ENCODE peak calls at places on chromosomes 2 and 18, in six cellular contexts. T, L, D, B, J and G are unnamed samples.

GRCh38 chr2:216404010-216404618 is 8.2 kb upstream of the SMARCAL1 start:
- DNase-seq in L (peak; percentile 54), J (no peak), T (peak; percentile 54), D (peak; percentile 35), B (peak; percentile 34), G (peak; percentile 67)

GRCh38 chr2:235098273-235098672 is 146.5 kb downstream of the SH3BP4 start:
- DNase-seq in T (no peak), B (no peak), J (no peak), L (no peak), D (no peak), G (peak; percentile 17)

GRCh38 chr2:98875746-98876145 is 60.3 kb downstream of the CRACDL start:
- DNase-seq in B (no peak), L (no peak), J (no peak), D (no peak), T (no peak), G (no peak)

GRCh38 chr2:86703704-86704370 is 16.3 kb upstream of the RMND5A start:
- DNase-seq in D (peak; percentile 83), B (no peak), L (no peak), J (no peak), T (no peak), G (no peak)

GRCh38 chr2:28855977-28856376 is 14.1 kb downstream of the TRMT61B start:
- DNase-seq in J (no peak), L (no peak), B (no peak), D (no peak), T (no peak), G (no peak)

GRCh38 chr2:237059155-237059875 is 26.4 kb upstream of the COPS8 start:
- DNase-seq in J (peak; percentile 85), L (no peak), D (no peak), B (no peak), T (no peak), G (no peak)

GRCh38 chr18:57915241-57915640 is 112.1 kb upstream of the ATP8B1 start:
- DNase-seq in B (no peak), J (no peak), T (no peak), D (no peak), L (no peak), G (no peak)

GRCh38 chr2:39490586-39490985 is 53.5 kb upstream of the MAP4K3 start:
- DNase-seq in T (no peak), J (no peak), B (no peak), L (no peak), D (no peak), G (no peak)

GRCh38 chr2:237742614-237743013 is 56.0 kb upstream of the RBM44 start:
- DNase-seq in D (no peak), L (no peak), J (no peak), T (no peak), B (no peak), G (no peak)

GRCh38 chr18:62364558-62364957 is 39.4 kb downstream of the TNFRSF11A start:
- DNase-seq in D (no peak), J (no peak), L (no peak), T (no peak), B (no peak), G (no peak)

GRCh38 chr2:240211598-240212424 is 71.4 kb upstream of the OTOS start:
- DNase-seq in L (no peak), B (no peak), T (no peak), J (no peak), D (no peak), G (no peak)

GRCh38 chr18:34794346-34794745 is 84.2 kb downstream of the DTNA start:
- DNase-seq in T (no peak), J (no peak), B (no peak), L (no peak), D (no peak), G (no peak)

GRCh38 chr2:196823750-196824149 is 14.6 kb upstream of the C2orf66 start:
- DNase-seq in J (no peak), T (no peak), D (no peak), B (no peak), L (no peak), G (no peak)

GRCh38 chr2:240457223-240458043 is 22.0 kb downstream of the GPC1 start:
- DNase-seq in D (no peak), J (no peak), L (no peak), B (no peak), T (peak; percentile 60), G (peak; percentile 85)

GRCh38 chr18:62979900-62980299 is 264.6 kb downstream of the PHLPP1 start:
- DNase-seq in L (no peak), T (no peak), D (no peak), J (no peak), B (no peak), G (peak; percentile 22)

GRCh38 chr18:44852818-44853217 is 172.1 kb downstream of the SETBP1 start:
- DNase-seq in L (no peak), T (no peak), B (no peak), J (no peak), D (no peak), G (no peak)

GRCh38 chr2:201758873-201759272 is 21.9 kb downstream of the ALS2 start:
- DNase-seq in T (peak; percentile 21), D (no peak), L (no peak), B (no peak), J (no peak), G (no peak)

GRCh38 chr18:58216071-58216471 is 172.0 kb downstream of the NEDD4L start:
- DNase-seq in T (no peak), B (no peak), D (no peak), L (no peak), J (no peak), G (peak; percentile 84)

GRCh38 chr2:219331560-219332213 is 857 bp downstream of the RESP18 start:
- DNase-seq in B (peak; percentile 72), D (no peak), L (no peak), J (no peak), T (no peak), G (peak; percentile 68)

GRCh38 chr18:23038712-23039111 is 96.6 kb upstream of the CABLES1 start:
- DNase-seq in T (no peak), L (no peak), J (no peak), D (no peak), B (no peak), G (no peak)

GRCh38 chr2:69717902-69718301 is 24.0 kb upstream of the ANXA4 start:
- DNase-seq in B (no peak), T (no peak), L (no peak), J (no peak), D (no peak), G (peak; percentile 74)

GRCh38 chr2:241235396-241235795 is 46.9 kb downstream of the ANO7 start:
- DNase-seq in D (no peak), L (no peak), J (no peak), T (no peak), B (no peak), G (no peak)

GRCh38 chr2:11742702-11743530 is 3.5 kb upstream of the LPIN1 start:
- DNase-seq in L (no peak), J (no peak), T (no peak), D (no peak), B (no peak), G (no peak)

GRCh38 chr2:200065477-200065876 is 110.1 kb downstream of the MAIP1 start:
- DNase-seq in L (peak; percentile 39), D (no peak), B (no peak), T (no peak), J (no peak), G (no peak)
- H2AFZ ChIP-seq in L (no peak overlapping the region), D (no peak overlapping the region), B (no peak overlapping the region), T (no peak overlapping the region), J (no peak overlapping the region), G (peak overlapping the region; percentile 21)

GRCh38 chr2:26890341-26891000 is 42.5 kb downstream of the DPYSL5 start:
- DNase-seq in L (no peak), D (no peak), J (no peak), T (no peak), B (no peak), G (no peak)

GRCh38 chr2:26889796-26890195 is 41.9 kb downstream of the DPYSL5 start:
- DNase-seq in T (no peak), B (no peak), J (no peak), L (no peak), D (no peak), G (no peak)

GRCh38 chr2:26892133-26892532 is 44.2 kb downstream of the DPYSL5 start:
- DNase-seq in J (no peak), T (no peak), B (no peak), L (no peak), D (no peak), G (no peak)

GRCh38 chr2:26894136-26894535 is 46.2 kb downstream of the DPYSL5 start:
- DNase-seq in J (no peak), T (no peak), B (no peak), L (no peak), D (no peak), G (no peak)

GRCh38 chr2:26892916-26893524 is 45.1 kb downstream of the DPYSL5 start:
- DNase-seq in D (no peak), T (no peak), J (no peak), B (no peak), L (no peak), G (no peak)
- TF ChIP-seq REST in D (no peak), T (no peak), J (no peak), B (no peak), L (no peak), G (no peak)

GRCh38 chr2:26412091-26412673 is 10.5 kb downstream of the DRC1 start:
- DNase-seq in T (peak; percentile 45), L (no peak), B (peak; percentile 79), J (peak; percentile 37), D (no peak), G (no peak)
- H3K4me3 ChIP-seq in T (peak overlapping the region; percentile 36), L (no peak overlapping the region), B (peak overlapping the region; percentile 30), J (peak overlapping the region; percentile 2), D (no peak overlapping the region), G (no peak overlapping the region)

GRCh38 chr2:47226124-47227040 is 71.3 kb upstream of the STPG4 start:
- DNase-seq in B (no peak), L (no peak), D (no peak), T (peak; percentile 84), J (no peak), G (no peak)
- H2AFZ ChIP-seq in B (peak overlapping the region; percentile 59), L (no peak overlapping the region), D (no peak overlapping the region), T (no peak overlapping the region), J (no peak overlapping the region), G (peak overlapping the region; percentile 23)

GRCh38 chr18:26981373-26982082 is 116.0 kb upstream of the AQP4 start:
- DNase-seq in T (no peak), D (no peak), B (no peak), L (no peak), J (no peak), G (no peak)
- TF ChIP-seq REST in T (no peak), D (no peak), B (no peak), L (no peak), J (no peak), G (no peak)

GRCh38 chr2:80058562-80058961 is 246.0 kb downstream of the LRRTM1 start:
- DNase-seq in D (no peak), J (no peak), T (no peak), L (no peak), B (no peak), G (peak; percentile 83)
- H3K4me3 ChIP-seq in D (no peak overlapping the region), J (no peak overlapping the region), T (no peak overlapping the region), L (no peak overlapping the region), B (no peak overlapping the region), G (no peak overlapping the region)